ENCODE peak calls at places on chromosomes 13 and 19, in four cellular contexts. One of them, this sample, is unnamed.

GRCh38 chr19:35357867-35358573 is at the start of gene FFAR3:
- DNase-seq in heart right ventricle: no peak
- DNase-seq in heart left ventricle: peak
- DNase-seq in GM13976: peak
- DNase-seq in this sample: no peak

GRCh38 chr19:33622809-33623511 is 1.2 kb downstream of the CHST8 start:
- DNase-seq in heart right ventricle: no peak
- DNase-seq in heart left ventricle: no peak
- DNase-seq in GM13976: no peak
- DNase-seq in this sample: no peak

GRCh38 chr19:10110076-10110971 is 1.2 kb upstream of the P2RY11 start:
- DNase-seq in heart right ventricle: no peak
- DNase-seq in heart left ventricle: no peak
- DNase-seq in GM13976: no peak
- DNase-seq in this sample: no peak

GRCh38 chr19:31553844-31554215 is 204.6 kb upstream of the TSHZ3 start:
- DNase-seq in heart right ventricle: no peak
- DNase-seq in heart left ventricle: no peak
- DNase-seq in GM13976: no peak
- DNase-seq in this sample: no peak

GRCh38 chr19:47609885-47610545 is 1.1 kb downstream of the BICRA start:
- DNase-seq in heart right ventricle: peak
- DNase-seq in heart left ventricle: peak
- DNase-seq in GM13976: peak
- DNase-seq in this sample: peak

GRCh38 chr19:48117515-48118330 is 7.1 kb upstream of the PLA2G4C start:
- DNase-seq in heart right ventricle: no peak
- DNase-seq in heart left ventricle: no peak
- DNase-seq in GM13976: no peak
- DNase-seq in this sample: peak

GRCh38 chr13:32642316-32642715 is 56.1 kb downstream of the PDS5B start:
- DNase-seq in heart right ventricle: no peak
- DNase-seq in heart left ventricle: no peak
- DNase-seq in GM13976: no peak
- DNase-seq in this sample: no peak

GRCh38 chr13:27007166-27007565 is 164.4 kb downstream of the USP12 start:
- DNase-seq in heart right ventricle: no peak
- DNase-seq in heart left ventricle: no peak
- DNase-seq in GM13976: no peak
- DNase-seq in this sample: no peak

GRCh38 chr13:49218493-49219051 is 1.6 kb upstream of the MLNR start:
- DNase-seq in heart right ventricle: no peak
- DNase-seq in heart left ventricle: no peak
- DNase-seq in GM13976: no peak
- DNase-seq in this sample: no peak

GRCh38 chr13:113544071-113544891 is 40.3 kb upstream of the TFDP1 start:
- DNase-seq in heart right ventricle: no peak
- DNase-seq in heart left ventricle: no peak
- DNase-seq in GM13976: no peak
- DNase-seq in this sample: no peak

GRCh38 chr19:1746401-1747284 is 6.7 kb upstream of the ONECUT3 start:
- DNase-seq in heart right ventricle: no peak
- DNase-seq in heart left ventricle: no peak
- DNase-seq in GM13976: no peak
- DNase-seq in this sample: no peak

GRCh38 chr13:97798171-97798821 is 155.2 kb upstream of the IPO5 start:
- DNase-seq in heart right ventricle: no peak
- DNase-seq in heart left ventricle: no peak
- DNase-seq in GM13976: no peak
- DNase-seq in this sample: no peak

GRCh38 chr13:101202590-101202989 is 213.7 kb downstream of the NALCN start:
- DNase-seq in heart right ventricle: no peak
- DNase-seq in heart left ventricle: no peak
- DNase-seq in GM13976: no peak
- DNase-seq in this sample: no peak
- TF ChIP-seq CTCF in heart right ventricle: no peak
- TF ChIP-seq CTCF in heart left ventricle: no peak
- TF ChIP-seq CTCF in GM13976: no peak
- TF ChIP-seq CTCF in this sample: no peak

GRCh38 chr13:47080616-47081015 is 183.8 kb upstream of the HTR2A start:
- DNase-seq in heart right ventricle: no peak
- DNase-seq in heart left ventricle: no peak
- DNase-seq in GM13976: no peak
- DNase-seq in this sample: no peak

GRCh38 chr13:47085346-47085745 is 188.5 kb upstream of the HTR2A start:
- DNase-seq in heart right ventricle: no peak
- DNase-seq in heart left ventricle: no peak
- DNase-seq in GM13976: no peak
- DNase-seq in this sample: no peak

GRCh38 chr13:47081850-47082249 is 185.0 kb upstream of the HTR2A start:
- DNase-seq in heart right ventricle: no peak
- DNase-seq in heart left ventricle: no peak
- DNase-seq in GM13976: no peak
- DNase-seq in this sample: no peak

GRCh38 chr13:47076536-47076935 is 179.7 kb upstream of the HTR2A start:
- DNase-seq in heart right ventricle: no peak
- DNase-seq in heart left ventricle: no peak
- DNase-seq in GM13976: no peak
- DNase-seq in this sample: no peak

GRCh38 chr13:47081246-47081645 is 184.4 kb upstream of the HTR2A start:
- DNase-seq in heart right ventricle: no peak
- DNase-seq in heart left ventricle: no peak
- DNase-seq in GM13976: no peak
- DNase-seq in this sample: no peak
- TF ChIP-seq CTCF in heart right ventricle: no peak
- TF ChIP-seq CTCF in heart left ventricle: no peak
- TF ChIP-seq CTCF in GM13976: no peak
- TF ChIP-seq CTCF in this sample: no peak

GRCh38 chr19:13885826-13886365 is 9.0 kb downstream of the NANOS3 start:
- DNase-seq in heart right ventricle: no peak
- DNase-seq in heart left ventricle: no peak
- DNase-seq in GM13976: peak
- DNase-seq in this sample: no peak

GRCh38 chr19:13884726-13885591 is 8.0 kb downstream of the NANOS3 start:
- DNase-seq in heart right ventricle: no peak
- DNase-seq in heart left ventricle: no peak
- DNase-seq in GM13976: peak
- DNase-seq in this sample: no peak

GRCh38 chr19:13887039-13887438 is 10.1 kb downstream of the NANOS3 start:
- DNase-seq in heart right ventricle: no peak
- DNase-seq in heart left ventricle: no peak
- DNase-seq in GM13976: peak
- DNase-seq in this sample: no peak

GRCh38 chr19:13888281-13888680 is 11.3 kb downstream of the NANOS3 start:
- DNase-seq in heart right ventricle: no peak
- DNase-seq in heart left ventricle: no peak
- DNase-seq in GM13976: no peak
- DNase-seq in this sample: no peak

GRCh38 chr19:13887529-13887928 is 10.6 kb downstream of the NANOS3 start:
- DNase-seq in heart right ventricle: no peak
- DNase-seq in heart left ventricle: no peak
- DNase-seq in GM13976: no peak
- DNase-seq in this sample: no peak
- TF ChIP-seq CTCF in heart right ventricle: no peak
- TF ChIP-seq CTCF in heart left ventricle: no peak
- TF ChIP-seq CTCF in GM13976: no peak
- TF ChIP-seq CTCF in this sample: no peak

DNA sequence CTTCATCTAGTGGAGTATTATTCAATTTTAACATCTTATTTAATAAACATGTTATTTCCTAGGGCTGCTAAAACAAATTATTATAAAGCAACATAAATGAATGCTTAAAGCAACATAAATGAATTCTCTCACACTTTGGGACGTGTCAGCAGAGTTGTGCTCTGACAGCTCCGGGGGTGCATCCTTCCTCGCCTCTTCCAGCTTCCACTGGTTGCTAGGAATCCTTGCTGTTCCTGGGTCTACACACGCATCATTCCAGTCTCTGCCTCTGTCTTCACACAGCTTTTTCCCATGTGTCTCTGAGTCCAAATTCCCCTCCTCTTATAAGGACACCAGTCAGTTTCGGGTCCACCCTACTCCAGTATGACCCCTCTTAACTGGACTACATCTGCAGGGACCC is 21.6 kb upstream of the SPATA13 start:
- DNase-seq in heart right ventricle: no peak
- DNase-seq in heart left ventricle: no peak
- DNase-seq in GM13976: no peak
- DNase-seq in this sample: no peak
- TF ChIP-seq CTCF in heart right ventricle: no peak
- TF ChIP-seq CTCF in heart left ventricle: no peak
- TF ChIP-seq CTCF in GM13976: no peak
- TF ChIP-seq CTCF in this sample: no peak

GRCh38 chr13:31048521-31048920 is 113.2 kb downstream of the HSPH1 start:
- DNase-seq in heart right ventricle: no peak
- DNase-seq in heart left ventricle: no peak
- DNase-seq in GM13976: no peak
- DNase-seq in this sample: no peak
- TF ChIP-seq CTCF in heart right ventricle: no peak
- TF ChIP-seq CTCF in heart left ventricle: no peak
- TF ChIP-seq CTCF in GM13976: no peak
- TF ChIP-seq CTCF in this sample: no peak

DNA sequence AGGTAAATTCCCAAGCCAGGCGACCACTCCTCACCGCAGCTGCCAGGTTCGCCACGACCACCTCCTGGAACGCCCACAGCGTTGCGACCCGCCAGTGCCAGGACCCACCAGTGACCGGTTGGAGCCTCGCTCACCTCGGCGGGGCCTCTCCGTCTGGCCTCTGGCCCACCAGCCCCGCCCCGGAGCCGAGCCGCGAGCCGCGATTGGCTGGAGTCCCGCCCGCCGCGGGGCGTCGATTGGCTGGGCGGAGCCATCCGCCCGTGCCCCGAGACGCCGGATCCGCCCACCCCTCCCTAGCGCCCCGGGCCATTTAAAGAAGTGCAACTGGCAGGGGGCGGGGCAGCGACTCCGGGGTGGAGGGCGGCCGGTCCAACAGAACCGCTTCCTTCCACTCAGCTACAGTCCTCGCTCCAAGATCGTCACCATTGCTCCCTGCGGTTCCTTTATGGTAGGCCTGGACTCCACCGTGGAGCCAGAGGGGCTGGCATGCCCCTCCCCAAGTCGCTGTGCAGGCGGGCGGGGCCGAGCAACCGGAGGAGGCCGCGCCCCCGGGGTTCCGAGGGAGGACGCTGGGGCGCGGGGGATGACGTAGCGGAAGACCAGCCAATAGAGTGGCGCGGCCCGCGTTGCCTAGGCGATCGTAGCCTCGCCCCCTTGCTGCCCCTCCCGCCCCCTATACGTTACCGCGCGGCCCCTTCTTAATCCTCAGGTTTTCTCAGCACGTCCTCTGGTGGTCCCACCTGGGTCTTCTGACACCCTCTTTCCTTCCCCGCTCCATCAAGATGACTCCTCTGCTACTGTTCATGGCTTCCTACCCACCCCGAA is at the start of gene SERTAD3:
- DNase-seq in heart right ventricle: peak
- DNase-seq in heart left ventricle: peak
- DNase-seq in GM13976: peak
- DNase-seq in this sample: peak
- TF ChIP-seq CTCF in heart right ventricle: peak
- TF ChIP-seq CTCF in heart left ventricle: no peak
- TF ChIP-seq CTCF in GM13976: no peak
- TF ChIP-seq CTCF in this sample: peak

DNA sequence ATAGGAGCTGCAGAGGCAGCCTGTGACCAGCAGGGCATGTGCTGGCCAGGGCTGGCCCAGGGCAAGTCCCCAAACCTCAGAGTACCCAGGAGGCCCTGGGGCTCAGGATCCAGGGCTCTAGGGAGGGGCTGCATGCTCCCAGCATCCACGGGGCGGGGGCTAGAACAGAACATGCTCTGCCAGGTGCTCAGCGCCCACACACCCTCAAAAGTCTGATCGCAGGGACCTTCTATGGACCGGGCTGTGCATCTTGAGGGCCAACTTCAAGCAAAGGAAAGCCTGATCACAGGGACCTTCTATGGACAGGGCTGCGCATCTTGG is 33.5 kb downstream of the ELL start:
- DNase-seq in heart right ventricle: no peak
- DNase-seq in heart left ventricle: no peak
- DNase-seq in GM13976: no peak
- DNase-seq in this sample: no peak
- TF ChIP-seq CTCF in heart right ventricle: peak
- TF ChIP-seq CTCF in heart left ventricle: no peak
- TF ChIP-seq CTCF in GM13976: no peak
- TF ChIP-seq CTCF in this sample: no peak

GRCh38 chr19:56642711-56643459 is at the start of gene SMIM17:
- DNase-seq in heart right ventricle: no peak
- DNase-seq in heart left ventricle: no peak
- DNase-seq in GM13976: no peak
- DNase-seq in this sample: no peak
- TF ChIP-seq CTCF in heart right ventricle: no peak
- TF ChIP-seq CTCF in heart left ventricle: no peak
- TF ChIP-seq CTCF in GM13976: no peak
- TF ChIP-seq CTCF in this sample: no peak

This sample was measured in GM20000.